ENCODE peak calls at places on chromosomes 5 and 9, in nine cellular contexts. One of them, this sample, is unnamed.
A peak's percentile ranks its signal among the peaks of the same experiment; 100 is the strongest.

GRCh38 chr9:18480649-18481048 is 6.7 kb downstream of the ADAMTSL1 start:
- DNase-seq in HL-60: no peak
- DNase-seq in SK-N-SH: no peak
- DNase-seq in K562: no peak
- DNase-seq in GM12878: no peak
- DNase-seq in Panc1: no peak
- DNase-seq in HCT116: no peak
- DNase-seq in A549: no peak
- DNase-seq in HepG2: no peak
- DNase-seq in this sample: no peak

GRCh38 chr5:137660349-137660817 is 75.5 kb downstream of the KLHL3 start:
- DNase-seq in HCT116: peak; percentile 86
- DNase-seq in HepG2: peak; percentile 63
- DNase-seq in A549: peak; percentile 65
- DNase-seq in HL-60: peak; percentile 42
- DNase-seq in K562: peak; percentile 52
- DNase-seq in SK-N-SH: peak; percentile 64
- DNase-seq in Panc1: peak; percentile 66
- DNase-seq in GM12878: peak; percentile 40
- DNase-seq in this sample: peak; percentile 94

GRCh38 chr5:6749026-6749716 is 35.9 kb downstream of the TENT4A start:
- DNase-seq in K562: no peak
- DNase-seq in A549: no peak
- DNase-seq in GM12878: no peak
- DNase-seq in HL-60: no peak
- DNase-seq in SK-N-SH: no peak
- DNase-seq in HCT116: no peak
- DNase-seq in Panc1: no peak
- DNase-seq in HepG2: no peak
- DNase-seq in this sample: no peak

GRCh38 chr9:73133921-73134407 is 17.7 kb upstream of the ANXA1 start:
- DNase-seq in Panc1: no peak
- DNase-seq in HL-60: no peak
- DNase-seq in HepG2: no peak
- DNase-seq in SK-N-SH: no peak
- DNase-seq in K562: no peak
- DNase-seq in A549: no peak
- DNase-seq in GM12878: peak; percentile 42
- DNase-seq in HCT116: no peak
- DNase-seq in this sample: no peak

GRCh38 chr9:84542554-84542953 is 127.0 kb upstream of the NTRK2 start:
- DNase-seq in Panc1: no peak
- DNase-seq in A549: no peak
- DNase-seq in HL-60: no peak
- DNase-seq in HepG2: no peak
- DNase-seq in K562: no peak
- DNase-seq in GM12878: no peak
- DNase-seq in HCT116: peak; percentile 6
- DNase-seq in SK-N-SH: no peak
- DNase-seq in this sample: no peak

GRCh38 chr9:12463641-12464040 is 229.5 kb upstream of the TYRP1 start:
- DNase-seq in HCT116: no peak
- DNase-seq in A549: no peak
- DNase-seq in K562: no peak
- DNase-seq in HepG2: no peak
- DNase-seq in SK-N-SH: no peak
- DNase-seq in HL-60: no peak
- DNase-seq in GM12878: no peak
- DNase-seq in Panc1: no peak
- DNase-seq in this sample: peak; percentile 41

GRCh38 chr9:76135902-76136301 is 245.4 kb downstream of the PCSK5 start:
- DNase-seq in HCT116: no peak
- DNase-seq in Panc1: no peak
- DNase-seq in HepG2: no peak
- DNase-seq in HL-60: no peak
- DNase-seq in K562: no peak
- DNase-seq in GM12878: no peak
- DNase-seq in A549: no peak
- DNase-seq in SK-N-SH: no peak
- DNase-seq in this sample: no peak

GRCh38 chr5:134493461-134494055 is 31.9 kb upstream of the JADE2 start:
- DNase-seq in HCT116: no peak
- DNase-seq in A549: no peak
- DNase-seq in Panc1: no peak
- DNase-seq in HL-60: peak; percentile 47
- DNase-seq in GM12878: no peak
- DNase-seq in K562: no peak
- DNase-seq in HepG2: no peak
- DNase-seq in SK-N-SH: no peak
- DNase-seq in this sample: no peak

GRCh38 chr5:102277059-102277621 is 18.9 kb downstream of the SLCO4C1 start:
- DNase-seq in SK-N-SH: no peak
- DNase-seq in HepG2: no peak
- DNase-seq in HCT116: no peak
- DNase-seq in GM12878: no peak
- DNase-seq in HL-60: peak; percentile 71
- DNase-seq in K562: no peak
- DNase-seq in A549: no peak
- DNase-seq in Panc1: no peak
- DNase-seq in this sample: no peak

GRCh38 chr5:74124826-74125225 is 498.8 kb downstream of the ARHGEF28 start:
- DNase-seq in Panc1: no peak
- DNase-seq in HCT116: no peak
- DNase-seq in HepG2: no peak
- DNase-seq in A549: no peak
- DNase-seq in GM12878: no peak
- DNase-seq in SK-N-SH: no peak
- DNase-seq in HL-60: no peak
- DNase-seq in K562: no peak
- DNase-seq in this sample: no peak

GRCh38 chr9:116494815-116495634 is 192.1 kb upstream of the TRIM32 start:
- DNase-seq in Panc1: peak; percentile 13
- DNase-seq in K562: peak; percentile 41
- DNase-seq in HCT116: peak; percentile 35
- DNase-seq in SK-N-SH: no peak
- DNase-seq in A549: no peak
- DNase-seq in HL-60: peak; percentile 13
- DNase-seq in GM12878: no peak
- DNase-seq in HepG2: peak; percentile 26
- DNase-seq in this sample: peak; percentile 83

GRCh38 chr9:3526903-3527652 is 1.3 kb upstream of the RFX3 start:
- DNase-seq in Panc1: no peak
- DNase-seq in K562: no peak
- DNase-seq in SK-N-SH: peak; percentile 45
- DNase-seq in GM12878: no peak
- DNase-seq in A549: peak; percentile 27
- DNase-seq in HCT116: peak; percentile 33
- DNase-seq in HL-60: peak; percentile 42
- DNase-seq in HepG2: peak; percentile 28
- DNase-seq in this sample: peak; percentile 73

GRCh38 chr5:139638736-139639618 is 9.2 kb upstream of the CXXC5 start:
- DNase-seq in K562: no peak
- DNase-seq in GM12878: no peak
- DNase-seq in HepG2: no peak
- DNase-seq in Panc1: no peak
- DNase-seq in A549: no peak
- DNase-seq in HL-60: no peak
- DNase-seq in HCT116: no peak
- DNase-seq in SK-N-SH: peak; percentile 59
- DNase-seq in this sample: no peak

GRCh38 chr9:137150485-137151060 is 11.6 kb downstream of the GRIN1 start:
- DNase-seq in GM12878: no peak
- DNase-seq in Panc1: no peak
- DNase-seq in HL-60: peak; percentile 79
- DNase-seq in K562: peak; percentile 92
- DNase-seq in HepG2: peak; percentile 84
- DNase-seq in A549: no peak
- DNase-seq in SK-N-SH: no peak
- DNase-seq in HCT116: peak; percentile 81
- DNase-seq in this sample: peak; percentile 63

GRCh38 chr5:102720954-102721353 is 34.2 kb upstream of the PAM start:
- DNase-seq in SK-N-SH: no peak
- DNase-seq in GM12878: no peak
- DNase-seq in A549: no peak
- DNase-seq in HCT116: no peak
- DNase-seq in HepG2: no peak
- DNase-seq in K562: no peak
- DNase-seq in HL-60: no peak
- DNase-seq in Panc1: no peak
- DNase-seq in this sample: no peak

GRCh38 chr5:94872526-94872925 is 254.1 kb downstream of the SLF1 start:
- DNase-seq in HepG2: no peak
- DNase-seq in HL-60: no peak
- DNase-seq in GM12878: no peak
- DNase-seq in A549: no peak
- DNase-seq in Panc1: no peak
- DNase-seq in K562: no peak
- DNase-seq in SK-N-SH: no peak
- DNase-seq in HCT116: no peak
- DNase-seq in this sample: no peak

GRCh38 chr5:40021007-40021406 is 596.2 kb upstream of the DAB2 start:
- DNase-seq in Panc1: no peak
- DNase-seq in K562: no peak
- DNase-seq in HL-60: no peak
- DNase-seq in A549: no peak
- DNase-seq in HCT116: no peak
- DNase-seq in SK-N-SH: no peak
- DNase-seq in HepG2: no peak
- DNase-seq in GM12878: no peak
- DNase-seq in this sample: no peak

GRCh38 chr9:91239367-91240111 is 122.2 kb downstream of the AUH start:
- DNase-seq in HL-60: no peak
- DNase-seq in Panc1: no peak
- DNase-seq in SK-N-SH: no peak
- DNase-seq in HepG2: peak; percentile 15
- DNase-seq in GM12878: no peak
- DNase-seq in K562: no peak
- DNase-seq in A549: no peak
- DNase-seq in HCT116: no peak
- DNase-seq in this sample: no peak

GRCh38 chr9:127979333-127980055 is 1.3 kb downstream of the EEIG1 start:
- DNase-seq in K562: peak; percentile 47
- DNase-seq in HL-60: no peak
- DNase-seq in GM12878: no peak
- DNase-seq in A549: no peak
- DNase-seq in SK-N-SH: peak; percentile 62
- DNase-seq in Panc1: no peak
- DNase-seq in HepG2: peak; percentile 41
- DNase-seq in HCT116: no peak
- DNase-seq in this sample: peak; percentile 84

GRCh38 chr9:101387871-101388506 is 3.2 kb upstream of the BAAT start:
- DNase-seq in HL-60: no peak
- DNase-seq in SK-N-SH: peak; percentile 17
- DNase-seq in HCT116: peak; percentile 58
- DNase-seq in A549: no peak
- DNase-seq in HepG2: peak; percentile 86
- DNase-seq in Panc1: no peak
- DNase-seq in K562: no peak
- DNase-seq in GM12878: no peak
- DNase-seq in this sample: peak; percentile 86

GRCh38 chr9:36161187-36161586 is 8.0 kb upstream of the CCIN start:
- DNase-seq in HCT116: no peak
- DNase-seq in K562: no peak
- DNase-seq in A549: no peak
- DNase-seq in HepG2: no peak
- DNase-seq in GM12878: no peak
- DNase-seq in Panc1: no peak
- DNase-seq in HL-60: no peak
- DNase-seq in SK-N-SH: no peak
- DNase-seq in this sample: no peak

GRCh38 chr9:97889941-97890557 is 32.3 kb downstream of the TRMO start:
- DNase-seq in Panc1: no peak
- DNase-seq in HCT116: no peak
- DNase-seq in A549: peak; percentile 46
- DNase-seq in GM12878: no peak
- DNase-seq in HL-60: peak; percentile 58
- DNase-seq in HepG2: no peak
- DNase-seq in SK-N-SH: peak; percentile 46
- DNase-seq in K562: peak; percentile 79
- DNase-seq in this sample: peak; percentile 72

DNA sequence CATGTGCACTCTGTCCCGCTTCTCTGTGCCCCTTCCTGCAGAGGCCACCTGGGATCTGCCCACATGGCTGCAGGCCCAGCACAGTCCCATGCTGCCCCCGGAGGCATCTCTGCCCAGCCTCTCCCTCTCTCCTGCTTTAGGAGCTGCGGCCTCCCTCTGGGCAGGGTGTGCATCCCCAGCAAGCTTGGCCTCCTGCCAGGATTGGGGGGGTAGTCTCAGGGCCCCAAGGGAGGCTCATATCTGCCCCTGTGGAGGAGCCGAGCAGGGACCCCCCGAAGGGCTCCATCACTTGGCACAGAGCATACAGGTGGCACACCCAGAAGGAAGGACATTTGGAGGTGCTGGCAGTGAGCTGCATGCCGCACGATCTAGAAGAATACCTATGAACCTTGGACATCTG is 24.8 kb downstream of the FLT4 start:
- DNase-seq in HepG2: no peak
- DNase-seq in HL-60: no peak
- DNase-seq in SK-N-SH: no peak
- DNase-seq in A549: no peak
- DNase-seq in GM12878: no peak
- DNase-seq in HCT116: no peak
- DNase-seq in Panc1: no peak
- DNase-seq in K562: no peak
- DNase-seq in this sample: no peak
- TF ChIP-seq REST in HepG2: no peak
- TF ChIP-seq REST in HL-60: no peak
- TF ChIP-seq REST in SK-N-SH: no peak
- TF ChIP-seq REST in A549: no peak
- TF ChIP-seq REST in GM12878: no peak
- TF ChIP-seq REST in HCT116: no peak
- TF ChIP-seq REST in Panc1: no peak
- TF ChIP-seq REST in K562: no peak
- TF ChIP-seq REST in this sample: no peak

GRCh38 chr5:177478711-177479646 is 5.5 kb upstream of the DBN1 start:
- DNase-seq in HCT116: no peak
- DNase-seq in GM12878: no peak
- DNase-seq in Panc1: no peak
- DNase-seq in HepG2: no peak
- DNase-seq in A549: no peak
- DNase-seq in K562: no peak
- DNase-seq in HL-60: peak; percentile 97
- DNase-seq in SK-N-SH: peak; percentile 73
- DNase-seq in this sample: no peak
- H3K27ac ChIP-seq in HCT116: no peak overlapping the region
- H3K27ac ChIP-seq in GM12878: no peak overlapping the region
- H3K27ac ChIP-seq in Panc1: no peak overlapping the region
- H3K27ac ChIP-seq in HepG2: no peak overlapping the region
- H3K27ac ChIP-seq in A549: peak overlapping the region; percentile 22
- H3K27ac ChIP-seq in K562: peak overlapping the region; percentile 62
- H3K27ac ChIP-seq in HL-60: peak overlapping the region; percentile 83
- H3K27ac ChIP-seq in SK-N-SH: peak overlapping the region; percentile 95
- H3K27ac ChIP-seq in this sample: peak overlapping the region; percentile 26

GRCh38 chr9:28598396-28598795 is 1025.1 kb upstream of the C9orf72 start:
- DNase-seq in A549: no peak
- DNase-seq in HL-60: no peak
- DNase-seq in K562: no peak
- DNase-seq in HCT116: no peak
- DNase-seq in SK-N-SH: peak; percentile 3
- DNase-seq in GM12878: no peak
- DNase-seq in Panc1: no peak
- DNase-seq in HepG2: no peak
- DNase-seq in this sample: peak; percentile 7
- TF ChIP-seq REST in A549: no peak
- TF ChIP-seq REST in HL-60: no peak
- TF ChIP-seq REST in K562: no peak
- TF ChIP-seq REST in HCT116: no peak
- TF ChIP-seq REST in SK-N-SH: no peak
- TF ChIP-seq REST in GM12878: no peak
- TF ChIP-seq REST in Panc1: no peak
- TF ChIP-seq REST in HepG2: no peak
- TF ChIP-seq REST in this sample: no peak

GRCh38 chr5:159101689-159102088 is 2.0 kb upstream of the EBF1 start:
- DNase-seq in GM12878: no peak
- DNase-seq in HL-60: no peak
- DNase-seq in K562: no peak
- DNase-seq in HepG2: no peak
- DNase-seq in Panc1: no peak
- DNase-seq in SK-N-SH: no peak
- DNase-seq in HCT116: no peak
- DNase-seq in A549: no peak
- DNase-seq in this sample: no peak
- H3K27ac ChIP-seq in GM12878: peak overlapping the region; percentile 66
- H3K27ac ChIP-seq in HL-60: no peak overlapping the region
- H3K27ac ChIP-seq in K562: no peak overlapping the region
- H3K27ac ChIP-seq in HepG2: no peak overlapping the region
- H3K27ac ChIP-seq in Panc1: no peak overlapping the region
- H3K27ac ChIP-seq in SK-N-SH: no peak overlapping the region
- H3K27ac ChIP-seq in HCT116: no peak overlapping the region
- H3K27ac ChIP-seq in A549: no peak overlapping the region
- H3K27ac ChIP-seq in this sample: no peak overlapping the region